ENCODE peak calls at places on chromosomes 6 and 20, in six cellular contexts. Z is RWPE2, M is body of pancreas, T is Panc1, H is HCT116, L is cardiac muscle cell. Q is an unnamed sample. For H3K9me3, the result is how much of the 10 kb centered on the place peaks cover.

GRCh38 chr6:143673638-143674037 is 4.1 kb upstream of the PHACTR2 start:
- DNase-seq in M (no peak), T (no peak), L (no peak), H (peak), Z (peak), Q (no peak)

GRCh38 chr6:150297327-150298028 is 71.3 kb upstream of the IYD start:
- DNase-seq in L (no peak), Z (no peak), M (no peak), H (no peak), T (no peak), Q (no peak)

GRCh38 chr20:53413188-53413631 is 180.4 kb downstream of the ZNF217 start:
- DNase-seq in L (peak), M (peak), H (peak), Z (no peak), T (peak), Q (peak)

GRCh38 chr6:161128680-161129196 is 137.2 kb downstream of the MAP3K4 start:
- DNase-seq in Z (no peak), H (peak), L (no peak), M (no peak), T (peak), Q (no peak)

GRCh38 chr20:1945134-1945618 is 48.7 kb downstream of the PDYN start:
- DNase-seq in T (no peak), M (peak), H (no peak), Z (no peak), L (no peak), Q (peak)

GRCh38 chr6:107820571-107821261 is 3.4 kb downstream of the SCML4 start:
- DNase-seq in H (no peak), M (no peak), Z (no peak), T (no peak), L (no peak), Q (no peak)

GRCh38 chr20:44945261-44945660 is 14.9 kb downstream of the TOMM34 start:
- DNase-seq in T (no peak), M (no peak), Z (no peak), H (no peak), L (no peak), Q (no peak)

GRCh38 chr6:12709116-12709515 is 7.5 kb upstream of the PHACTR1 start:
- DNase-seq in M (no peak), Z (no peak), L (no peak), H (no peak), T (no peak), Q (no peak)

GRCh38 chr6:692858-693736 is at the start of gene EXOC2:
- DNase-seq in T (no peak), H (peak), M (peak), L (peak), Z (peak), Q (peak)

GRCh38 chr6:41548098-41548840 is 2.1 kb downstream of the FOXP4 start:
- DNase-seq in L (no peak), Z (no peak), H (no peak), T (no peak), M (peak), Q (no peak)

GRCh38 chr6:150830409-150831165 is 34.9 kb upstream of the MTHFD1L start:
- DNase-seq in Z (no peak), L (no peak), M (no peak), H (no peak), T (no peak), Q (no peak)

GRCh38 chr20:58651823-58652605 is 931 bp downstream of the STX16 start:
- DNase-seq in L (peak), M (peak), T (peak), H (no peak), Z (peak), Q (peak)

GRCh38 chr20:21512634-21513180 is 1.2 kb downstream of the NKX2-2 start:
- DNase-seq in M (no peak), L (no peak), T (no peak), Z (no peak), H (no peak), Q (no peak)

GRCh38 chr6:3997144-3997770 is 81.7 kb downstream of the FAM217A start:
- DNase-seq in T (no peak), Z (no peak), H (no peak), L (no peak), M (no peak), Q (no peak)

GRCh38 chr20:3563548-3564177 is 92.8 kb downstream of the ATRN start:
- DNase-seq in M (peak), L (peak), H (peak), T (peak), Z (no peak), Q (no peak)

GRCh38 chr20:31475032-31475431 is at the start of the genes DEFB124 and REM1:
- DNase-seq in Z (peak), T (no peak), H (no peak), M (peak), L (no peak), Q (peak)

GRCh38 chr20:31476313-31476623 is 1.2 kb downstream of the REM1 start:
- DNase-seq in Z (no peak), T (no peak), H (no peak), M (no peak), L (no peak), Q (no peak)

GRCh38 chr20:31476648-31477220 is 1.6 kb downstream of the REM1 start:
- DNase-seq in H (no peak), L (no peak), M (no peak), Z (peak), T (no peak), Q (no peak)

GRCh38 chr20:31474097-31474436 is 860 bp downstream of the DEFB124 start:
- DNase-seq in H (no peak), Z (no peak), L (no peak), M (no peak), T (no peak), Q (no peak)

GRCh38 chr20:31475472-31476312 is 604 bp downstream of the REM1 start:
- DNase-seq in Z (peak), T (no peak), L (no peak), H (no peak), M (no peak), Q (no peak)
- H3K9me3 ChIP-seq in Z (under half), T (under half), L (under half), H (under half), M (under half), Q (under half)

GRCh38 chr20:32523613-32524218 is 61.4 kb downstream of the NOL4L start:
- DNase-seq in Z (no peak), T (no peak), M (no peak), L (no peak), H (no peak), Q (no peak)
- H3K27ac ChIP-seq in Z (no peak), T (no peak), M (no peak), L (no peak), H (no peak), Q (no peak)

DNA sequence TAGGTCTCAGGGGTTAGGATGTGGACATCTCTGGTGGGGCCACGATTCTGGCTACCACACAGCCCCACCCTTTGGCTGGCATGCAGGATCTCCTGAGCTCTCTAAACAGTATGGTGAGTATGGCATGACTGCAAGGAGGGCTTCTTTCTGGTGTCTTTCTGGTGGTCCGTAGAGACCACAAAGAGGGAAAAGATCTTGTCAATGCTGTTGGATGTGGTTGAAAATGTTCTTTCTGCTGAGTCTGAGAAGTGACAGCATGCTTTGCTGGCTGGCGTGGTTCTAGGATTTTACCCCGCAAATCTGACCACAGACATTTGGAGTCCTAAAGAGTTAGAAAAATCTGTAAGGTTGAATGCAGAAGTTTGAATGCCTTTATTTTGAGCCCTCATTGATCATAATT is 474.9 kb upstream of the CHD6 start:
- DNase-seq in Z (no peak), L (no peak), H (no peak), T (no peak), M (no peak), Q (no peak)
- H3K9me3 ChIP-seq in Z (under half), L (under half), H (under half), T (under half), M (under half), Q (under half)

GRCh38 chr20:19890358-19891117 is 126.6 kb upstream of the NAA20 start:
- DNase-seq in H (no peak), M (no peak), L (no peak), Z (no peak), T (no peak), Q (no peak)
- H3K27ac ChIP-seq in H (no peak), M (peak), L (no peak), Z (no peak), T (peak), Q (peak)

GRCh38 chr20:24768226-24768625 is 180.8 kb upstream of the CST7 start:
- DNase-seq in H (no peak), L (peak), Z (no peak), T (no peak), M (peak), Q (no peak)

GRCh38 chr20:24771651-24772061 is 177.4 kb upstream of the CST7 start:
- DNase-seq in Z (peak), H (no peak), M (peak), T (no peak), L (no peak), Q (no peak)

GRCh38 chr20:24768977-24769675 is 179.9 kb upstream of the CST7 start:
- DNase-seq in Z (peak), H (no peak), T (no peak), L (no peak), M (peak), Q (no peak)

GRCh38 chr20:24770628-24771556 is 178.2 kb upstream of the CST7 start:
- DNase-seq in T (no peak), L (no peak), M (no peak), Z (peak), H (no peak), Q (no peak)

GRCh38 chr20:24769878-24770627 is 179.0 kb upstream of the CST7 start:
- DNase-seq in L (no peak), Z (peak), H (no peak), T (no peak), M (peak), Q (no peak)
- H3K9me3 ChIP-seq in L (under half), Z (under half), H (under half), T (under half), M (under half), Q (under half)

GRCh38 chr20:36941403-36941835 is 10.1 kb downstream of the SAMHD1 start:
- DNase-seq in Z (no peak), L (no peak), H (no peak), M (no peak), T (no peak), Q (no peak)
- H3K27ac ChIP-seq in Z (no peak), L (no peak), H (no peak), M (peak), T (no peak), Q (no peak)

GRCh38 chr6:131049515-131050081 is 13.4 kb downstream of the EPB41L2 start:
- DNase-seq in Z (no peak), M (no peak), L (no peak), T (no peak), H (no peak), Q (no peak)
- H3K9me3 ChIP-seq in Z (under half), M (under half), L (under half), T (under half), H (under half), Q (under half)

GRCh38 chr6:44123544-44123943 is 3.7 kb downstream of the MRPL14 start:
- DNase-seq in Z (no peak), M (no peak), L (no peak), T (no peak), H (no peak), Q (no peak)
- H3K27ac ChIP-seq in Z (peak), M (peak), L (no peak), T (no peak), H (no peak), Q (no peak)

GRCh38 chr20:16803965-16804792 is 56.0 kb downstream of the OTOR start:
- DNase-seq in M (peak), H (peak), T (no peak), L (peak), Z (no peak), Q (peak)

GRCh38 chr20:16804793-16805187 is 56.6 kb downstream of the OTOR start:
- DNase-seq in M (no peak), H (no peak), T (no peak), L (peak), Z (no peak), Q (no peak)

GRCh38 chr20:16806061-16806460 is 57.9 kb downstream of the OTOR start:
- DNase-seq in H (no peak), Z (no peak), T (no peak), L (peak), M (no peak), Q (no peak)

GRCh38 chr20:16802652-16802935 is 54.4 kb downstream of the OTOR start:
- DNase-seq in L (no peak), H (no peak), Z (no peak), T (no peak), M (no peak), Q (no peak)

DNA sequence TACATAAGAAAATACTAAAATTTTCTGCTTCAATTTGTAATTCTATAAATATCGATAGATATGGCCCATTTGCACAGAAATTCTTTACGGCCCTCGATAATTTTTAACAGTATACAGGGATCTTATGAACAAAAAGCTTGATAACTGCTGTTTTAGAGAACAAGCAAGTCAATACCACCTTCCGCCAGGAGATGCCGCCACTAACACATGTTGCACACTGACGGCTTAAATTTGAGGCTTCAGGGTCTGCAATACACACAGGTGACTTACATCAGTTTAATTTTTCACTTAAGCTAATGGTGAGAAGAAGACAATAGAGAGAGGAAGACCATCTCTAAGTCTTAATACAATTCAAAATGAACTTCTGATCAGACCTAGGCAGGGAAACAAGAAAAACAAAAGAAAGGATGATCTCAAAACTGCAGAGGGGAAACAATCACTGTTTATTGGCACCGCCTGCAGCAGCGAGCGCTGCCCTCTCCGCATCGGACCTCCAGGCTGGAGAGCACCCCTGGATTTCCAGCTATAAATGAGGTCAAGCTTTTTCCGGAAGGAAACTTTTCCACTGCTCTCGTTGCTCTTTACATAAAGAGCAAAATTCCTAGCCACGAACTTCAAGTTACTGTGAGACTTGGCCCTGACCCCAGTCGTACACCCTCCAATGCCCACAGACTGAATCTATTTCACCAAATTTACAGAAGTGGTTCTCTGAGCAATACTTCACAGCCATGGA is 53.9 kb downstream of the OTOR start:
- DNase-seq in L (peak), T (peak), H (peak), M (peak), Z (no peak), Q (peak)
- H3K9me3 ChIP-seq in L (under half), T (under half), H (under half), M (under half), Z (under half), Q (under half)

Q was measured in heart right ventricle.